ENCODE peak calls at places on chromosomes 16 and 17, in nine cellular contexts. U is tibial nerve; L is endodermal cell; X is psoas muscle; I is HepG2; H is CD4-positive, alpha-beta memory T cell; V is PC-3; C is brain microvascular endothelial cell; M is fibroblast of lung. S is an unnamed sample. For H3K27me3, the result is how much of the 10 kb centered on the place peaks cover.

GRCh38 chr17:57255776-57256681 is at the start of gene MSI2:
- DNase-seq in U (peak), L (peak), X (peak), I (peak), H (peak), V (peak), C (peak), M (peak), S (peak)

GRCh38 chr16:22712471-22712870 is 101.5 kb upstream of the HS3ST2 start:
- DNase-seq in U (no peak), L (no peak), X (no peak), I (no peak), H (no peak), V (no peak), C (no peak), M (no peak), S (no peak)

GRCh38 chr17:58330544-58330996 is 2.0 kb upstream of the TSPOAP1 start:
- DNase-seq in U (no peak), L (no peak), X (no peak), I (no peak), H (peak), V (no peak), C (no peak), M (no peak), S (no peak)

GRCh38 chr17:29618272-29619065 is 4.2 kb downstream of the CORO6 start:
- DNase-seq in U (no peak), L (no peak), X (no peak), I (no peak), H (no peak), V (no peak), C (no peak), M (no peak), S (no peak)

GRCh38 chr16:21116148-21116693 is 34.4 kb downstream of the DNAH3 start:
- DNase-seq in U (no peak), L (peak), X (no peak), I (peak), H (no peak), V (no peak), C (no peak), M (peak), S (no peak)

GRCh38 chr17:61809816-61810392 is 53.4 kb downstream of the BRIP1 start:
- DNase-seq in U (no peak), L (no peak), X (no peak), I (no peak), H (no peak), V (peak), C (peak), M (peak), S (no peak)

GRCh38 chr16:70681382-70682238 is 4.2 kb downstream of the MTSS2 start:
- DNase-seq in U (no peak), L (no peak), X (peak), I (peak), H (peak), V (no peak), C (no peak), M (no peak), S (no peak)

GRCh38 chr16:86261379-86261778 is 248.9 kb upstream of the FOXF1 start:
- DNase-seq in U (no peak), L (peak), X (no peak), I (no peak), H (no peak), V (peak), C (peak), M (peak), S (peak)

GRCh38 chr17:16652847-16653366 is 743 bp downstream of the ZNF624 start:
- DNase-seq in U (no peak), L (no peak), X (no peak), I (no peak), H (no peak), V (peak), C (no peak), M (peak), S (no peak)

GRCh38 chr17:56681561-56682266 is 88.2 kb downstream of the NOG start:
- DNase-seq in U (no peak), L (no peak), X (no peak), I (no peak), H (no peak), V (peak), C (peak), M (peak), S (peak)

GRCh38 chr17:31692632-31693031 is 166.4 kb downstream of the COPRS start:
- DNase-seq in U (no peak), L (no peak), X (no peak), I (no peak), H (no peak), V (no peak), C (no peak), M (no peak), S (no peak)

GRCh38 chr16:27775254-27775653 is 225.3 kb downstream of the KATNIP start:
- DNase-seq in U (no peak), L (no peak), X (no peak), I (no peak), H (no peak), V (no peak), C (no peak), M (no peak), S (no peak)

GRCh38 chr17:4557626-4558310 is 2.6 kb upstream of the MYBBP1A start:
- DNase-seq in U (no peak), L (no peak), X (no peak), I (no peak), H (no peak), V (no peak), C (no peak), M (no peak), S (peak)

GRCh38 chr16:25155553-25156460 is 44.3 kb downstream of the LCMT1 start:
- DNase-seq in U (no peak), L (no peak), X (no peak), I (no peak), H (no peak), V (no peak), C (no peak), M (no peak), S (no peak)

GRCh38 chr17:11980813-11981212 is 16.5 kb downstream of the ZNF18 start:
- DNase-seq in U (no peak), L (no peak), X (no peak), I (no peak), H (no peak), V (peak), C (peak), M (peak), S (no peak)

GRCh38 chr17:49746791-49747490 is 17.0 kb downstream of the FAM117A start:
- DNase-seq in U (no peak), L (no peak), X (no peak), I (no peak), H (peak), V (no peak), C (no peak), M (no peak), S (no peak)

GRCh38 chr16:74611721-74612120 is 4.8 kb upstream of the GLG1 start:
- DNase-seq in U (no peak), L (no peak), X (no peak), I (no peak), H (no peak), V (no peak), C (peak), M (peak), S (no peak)
- H3K4me3 ChIP-seq in U (no peak), L (no peak), X (no peak), I (no peak), H (no peak), V (no peak), C (no peak), M (no peak), S (no peak)

GRCh38 chr16:56584276-56584675 is 5.1 kb upstream of the MT3 start:
- DNase-seq in U (no peak), L (no peak), X (no peak), I (no peak), H (no peak), V (no peak), C (no peak), M (no peak), S (no peak)
- H3K27me3 ChIP-seq in U (under half), L (under half), X (under half), I (under half), H (under half), V (under half), C (under half), M (under half), S (under half)

DNA sequence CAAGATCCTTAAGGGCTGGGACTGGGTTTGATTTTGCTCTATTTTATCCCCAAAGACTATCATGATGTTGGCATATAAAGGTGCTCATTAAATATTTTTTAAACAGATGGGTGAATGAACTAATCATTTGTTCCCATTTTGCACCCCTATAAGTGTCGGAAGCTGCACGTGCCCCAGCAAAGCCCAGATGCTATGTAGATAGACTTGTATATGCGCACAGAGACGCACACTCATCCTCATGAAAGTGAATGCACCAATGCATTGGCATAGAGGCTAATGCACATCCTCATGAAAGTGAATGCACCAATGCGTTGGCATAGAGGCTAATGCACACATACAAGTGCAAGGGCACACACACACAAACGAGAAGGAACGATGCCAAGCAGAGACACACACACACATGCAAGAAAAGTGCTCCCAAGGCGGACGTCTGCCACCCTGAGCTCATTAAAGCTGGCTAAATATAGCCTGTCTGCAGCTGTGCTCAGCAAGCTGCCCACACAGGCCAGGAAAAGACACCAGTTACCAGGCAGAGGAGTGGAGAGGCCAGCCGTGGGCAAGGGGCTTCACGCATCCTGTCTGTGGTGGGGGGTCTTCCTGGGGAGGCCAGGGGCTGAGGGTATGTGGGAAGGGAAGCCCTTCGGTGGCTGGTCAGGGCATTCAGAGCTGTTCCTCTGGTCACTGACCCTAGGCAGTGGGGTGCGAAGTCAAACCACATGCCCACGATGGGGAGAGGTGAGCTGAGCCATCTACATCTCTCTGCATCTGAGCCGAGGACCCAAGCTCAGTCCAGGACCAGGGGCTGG is 52.6 kb downstream of the PIMREG start:
- DNase-seq in U (no peak), L (peak), X (no peak), I (no peak), H (no peak), V (no peak), C (no peak), M (no peak), S (no peak)
- H3K4me3 ChIP-seq in U (no peak), L (no peak), X (no peak), I (no peak), H (no peak), V (no peak), C (no peak), M (no peak), S (no peak)

GRCh38 chr16:2962334-2963073 is 1.6 kb upstream of the KREMEN2 start:
- DNase-seq in U (no peak), L (peak), X (no peak), I (no peak), H (peak), V (no peak), C (no peak), M (no peak), S (no peak)

GRCh38 chr16:2963611-2964415 is at the start of gene KREMEN2:
- DNase-seq in U (no peak), L (peak), X (no peak), I (peak), H (peak), V (peak), C (no peak), M (no peak), S (peak)

GRCh38 chr16:2960183-2961010 is 3.7 kb upstream of the KREMEN2 start:
- DNase-seq in U (no peak), L (no peak), X (no peak), I (no peak), H (peak), V (no peak), C (no peak), M (no peak), S (no peak)

GRCh38 chr16:2964416-2965223 is 545 bp downstream of the KREMEN2 start:
- DNase-seq in U (no peak), L (peak), X (no peak), I (peak), H (peak), V (peak), C (no peak), M (no peak), S (peak)

DNA sequence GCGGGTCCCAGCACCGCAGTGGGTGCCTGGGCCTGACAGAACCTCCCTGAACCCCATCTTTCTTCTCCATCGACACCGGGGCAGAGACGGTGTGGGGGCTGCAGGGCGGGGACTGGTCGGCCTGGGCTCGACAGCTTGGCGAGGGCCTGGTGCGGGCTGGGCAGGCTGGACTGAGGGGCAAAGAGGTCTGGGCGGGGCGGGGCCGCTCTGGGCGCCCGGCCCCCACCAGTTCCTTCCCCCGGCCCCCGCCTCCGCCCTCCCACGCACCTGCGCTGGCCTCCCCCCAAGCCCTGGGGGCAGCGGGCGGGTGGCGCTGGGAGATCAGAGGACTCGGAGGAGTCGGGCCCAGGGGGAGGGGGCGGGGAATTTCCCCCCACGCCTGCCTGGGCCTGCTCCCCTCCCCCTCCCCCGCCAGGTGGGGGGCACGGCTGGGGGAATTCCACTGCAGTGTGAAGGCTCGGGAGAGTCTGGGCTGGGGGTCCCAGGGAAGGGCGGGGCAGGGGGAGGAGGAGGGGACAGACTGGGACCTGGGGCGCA is 933 bp upstream of the KREMEN2 start:
- DNase-seq in U (no peak), L (peak), X (no peak), I (no peak), H (peak), V (no peak), C (no peak), M (no peak), S (no peak)
- H3K27me3 ChIP-seq in U (half or more), L (under half), X (under half), I (under half), H (under half), V (under half), C (half or more), M (half or more), S (under half)

DNA sequence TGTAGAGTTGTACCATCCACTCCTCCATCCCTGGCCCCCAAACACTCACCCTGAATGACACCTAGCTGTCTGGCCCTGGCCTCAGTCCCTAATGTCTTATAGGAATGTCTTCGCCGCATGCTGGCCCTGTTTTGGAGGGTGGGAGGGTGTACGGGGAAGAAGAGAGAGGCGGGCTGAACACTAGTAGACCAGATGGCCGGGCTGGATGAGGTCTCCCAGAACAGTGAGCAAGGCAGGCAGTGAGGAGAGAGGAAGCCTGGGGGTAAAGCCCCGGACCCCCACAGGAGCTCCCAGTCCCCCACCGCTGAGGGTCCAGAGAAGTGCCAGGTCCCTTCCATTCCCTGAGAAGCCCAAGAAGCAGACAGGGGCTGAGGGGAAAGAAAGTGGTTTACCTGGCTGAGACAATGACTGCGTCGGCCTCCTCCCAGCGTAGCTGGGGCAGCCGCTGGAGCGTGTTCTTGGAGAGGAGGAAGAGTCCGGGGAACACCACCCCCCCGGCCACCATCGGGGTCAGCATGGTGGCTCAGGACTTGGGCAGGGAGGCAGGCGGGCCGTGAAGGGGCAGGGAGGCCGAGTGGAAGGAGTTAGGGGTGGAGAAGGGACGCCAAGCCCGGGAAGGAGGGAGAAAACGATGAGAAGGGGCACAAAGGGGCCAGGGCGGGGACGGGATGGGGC is 923 bp downstream of the TLCD3B start:
- DNase-seq in U (no peak), L (no peak), X (no peak), I (no peak), H (no peak), V (no peak), C (no peak), M (no peak), S (no peak)
- H3K4me3 ChIP-seq in U (no peak), L (no peak), X (no peak), I (no peak), H (no peak), V (no peak), C (no peak), M (no peak), S (no peak)

DNA sequence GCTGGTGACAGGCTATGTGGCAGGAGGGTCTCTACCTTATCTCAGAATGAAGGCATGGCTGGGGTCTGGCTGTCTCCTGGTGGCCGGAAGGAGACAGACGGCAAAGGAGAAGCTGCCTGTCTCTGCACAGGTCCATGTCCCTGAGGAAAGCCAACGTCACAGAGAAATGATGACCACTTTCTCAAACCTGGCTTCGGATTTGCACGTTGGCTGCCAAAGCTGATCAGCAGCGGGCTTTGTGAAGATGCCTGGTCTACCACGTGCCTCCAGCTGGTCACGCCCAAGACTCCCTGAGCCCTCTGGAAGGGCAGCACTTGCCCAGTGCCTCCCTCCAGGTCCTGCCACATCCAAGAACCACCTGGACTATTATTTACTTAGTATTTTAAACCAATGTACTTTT is 8.4 kb downstream of the DEXI start:
- DNase-seq in U (no peak), L (no peak), X (no peak), I (no peak), H (no peak), V (no peak), C (no peak), M (no peak), S (no peak)
- H3K27me3 ChIP-seq in U (under half), L (under half), X (under half), I (under half), H (under half), V (under half), C (under half), M (under half), S (under half)

GRCh38 chr16:23826528-23827244 is 9.1 kb upstream of the PRKCB start:
- DNase-seq in U (no peak), L (no peak), X (no peak), I (no peak), H (peak), V (no peak), C (no peak), M (no peak), S (no peak)
- H3K4me3 ChIP-seq in U (no peak), L (no peak), X (no peak), I (no peak), H (peak), V (no peak), C (no peak), M (no peak), S (no peak)

GRCh38 chr17:79778504-79779087 is 648 bp downstream of the CBX2 start:
- DNase-seq in U (no peak), L (peak), X (no peak), I (no peak), H (no peak), V (peak), C (no peak), M (no peak), S (no peak)
- H3K27me3 ChIP-seq in U (half or more), L (under half), X (under half), I (under half), H (under half), V (under half), C (under half), M (under half), S (under half)